ENCODE peak calls at places on chromosomes 13 and 19, in eight cellular contexts. One of them, this sample, is unnamed.

GRCh38 chr19:46602392-46603194 is 1.5 kb downstream of the CALM3 start:
- DNase-seq in NCI-H2029: no peak
- DNase-seq in A172: no peak
- DNase-seq in NCI-H1048: no peak
- DNase-seq in stimulated activated CD8-positive, alpha-beta memory T cell treated with anti-CD3 and anti-CD28 coated beads, Interleukin-4, amount 100 ng/mL, for 24 hours: peak
- DNase-seq in AG09309: no peak
- DNase-seq in GM06990: no peak
- DNase-seq in AG08395: no peak
- DNase-seq in this sample: peak

GRCh38 chr13:40558656-40559055 is 107.8 kb downstream of the FOXO1 start:
- DNase-seq in NCI-H1048: no peak
- DNase-seq in GM06990: no peak
- DNase-seq in A172: no peak
- DNase-seq in AG09309: no peak
- DNase-seq in AG08395: no peak
- DNase-seq in NCI-H2029: no peak
- DNase-seq in stimulated activated CD8-positive, alpha-beta memory T cell treated with anti-CD3 and anti-CD28 coated beads, Interleukin-4, amount 100 ng/mL, for 24 hours: no peak
- DNase-seq in this sample: no peak

GRCh38 chr19:23543351-23543750 is 143.7 kb downstream of the ZNF675 start:
- DNase-seq in GM06990: no peak
- DNase-seq in NCI-H2029: no peak
- DNase-seq in NCI-H1048: no peak
- DNase-seq in AG09309: no peak
- DNase-seq in AG08395: no peak
- DNase-seq in stimulated activated CD8-positive, alpha-beta memory T cell treated with anti-CD3 and anti-CD28 coated beads, Interleukin-4, amount 100 ng/mL, for 24 hours: no peak
- DNase-seq in A172: no peak
- DNase-seq in this sample: no peak

GRCh38 chr13:32228330-32229041 is 86.7 kb downstream of the ZAR1L start:
- DNase-seq in GM06990: no peak
- DNase-seq in NCI-H1048: no peak
- DNase-seq in AG09309: no peak
- DNase-seq in NCI-H2029: peak
- DNase-seq in AG08395: peak
- DNase-seq in stimulated activated CD8-positive, alpha-beta memory T cell treated with anti-CD3 and anti-CD28 coated beads, Interleukin-4, amount 100 ng/mL, for 24 hours: no peak
- DNase-seq in A172: peak
- DNase-seq in this sample: no peak

GRCh38 chr13:39349391-39349790 is 253.6 kb downstream of the LHFPL6 start:
- DNase-seq in NCI-H1048: no peak
- DNase-seq in NCI-H2029: no peak
- DNase-seq in A172: no peak
- DNase-seq in AG09309: no peak
- DNase-seq in stimulated activated CD8-positive, alpha-beta memory T cell treated with anti-CD3 and anti-CD28 coated beads, Interleukin-4, amount 100 ng/mL, for 24 hours: no peak
- DNase-seq in AG08395: no peak
- DNase-seq in GM06990: no peak
- DNase-seq in this sample: no peak

GRCh38 chr13:42041684-42042035 is 6.8 kb upstream of the DGKH start:
- DNase-seq in stimulated activated CD8-positive, alpha-beta memory T cell treated with anti-CD3 and anti-CD28 coated beads, Interleukin-4, amount 100 ng/mL, for 24 hours: no peak
- DNase-seq in NCI-H1048: no peak
- DNase-seq in A172: peak
- DNase-seq in GM06990: peak
- DNase-seq in AG09309: no peak
- DNase-seq in NCI-H2029: peak
- DNase-seq in AG08395: peak
- DNase-seq in this sample: no peak

GRCh38 chr19:29379257-29379986 is 146.4 kb upstream of the VSTM2B start:
- DNase-seq in AG09309: no peak
- DNase-seq in A172: no peak
- DNase-seq in GM06990: no peak
- DNase-seq in stimulated activated CD8-positive, alpha-beta memory T cell treated with anti-CD3 and anti-CD28 coated beads, Interleukin-4, amount 100 ng/mL, for 24 hours: no peak
- DNase-seq in NCI-H2029: no peak
- DNase-seq in NCI-H1048: no peak
- DNase-seq in AG08395: no peak
- DNase-seq in this sample: no peak

GRCh38 chr19:1000095-1000494 is at the start of gene GRIN3B:
- DNase-seq in NCI-H1048: no peak
- DNase-seq in AG09309: no peak
- DNase-seq in stimulated activated CD8-positive, alpha-beta memory T cell treated with anti-CD3 and anti-CD28 coated beads, Interleukin-4, amount 100 ng/mL, for 24 hours: peak
- DNase-seq in GM06990: no peak
- DNase-seq in A172: no peak
- DNase-seq in AG08395: peak
- DNase-seq in NCI-H2029: no peak
- DNase-seq in this sample: no peak

GRCh38 chr13:114099918-114100445 is 32.4 kb downstream of the RASA3 start:
- DNase-seq in AG08395: no peak
- DNase-seq in NCI-H2029: no peak
- DNase-seq in AG09309: no peak
- DNase-seq in NCI-H1048: no peak
- DNase-seq in A172: no peak
- DNase-seq in GM06990: no peak
- DNase-seq in stimulated activated CD8-positive, alpha-beta memory T cell treated with anti-CD3 and anti-CD28 coated beads, Interleukin-4, amount 100 ng/mL, for 24 hours: no peak
- DNase-seq in this sample: no peak

GRCh38 chr13:97934590-97934989 is 18.9 kb upstream of the IPO5 start:
- DNase-seq in GM06990: no peak
- DNase-seq in AG08395: no peak
- DNase-seq in stimulated activated CD8-positive, alpha-beta memory T cell treated with anti-CD3 and anti-CD28 coated beads, Interleukin-4, amount 100 ng/mL, for 24 hours: no peak
- DNase-seq in A172: no peak
- DNase-seq in NCI-H2029: no peak
- DNase-seq in NCI-H1048: no peak
- DNase-seq in AG09309: no peak
- DNase-seq in this sample: no peak

GRCh38 chr13:31207630-31208549 is 8.1 kb downstream of the B3GLCT start:
- DNase-seq in AG08395: peak
- DNase-seq in A172: no peak
- DNase-seq in NCI-H2029: peak
- DNase-seq in GM06990: no peak
- DNase-seq in stimulated activated CD8-positive, alpha-beta memory T cell treated with anti-CD3 and anti-CD28 coated beads, Interleukin-4, amount 100 ng/mL, for 24 hours: no peak
- DNase-seq in AG09309: no peak
- DNase-seq in NCI-H1048: no peak
- DNase-seq in this sample: no peak